ENCODE peak calls at places on chromosomes 6 and 20, in eight cellular contexts. One of them, this sample, is unnamed. For H3K4me1, the result is how much of the 10 kb centered on the place peaks cover.

GRCh38 chr6:36666726-36667591 is 11.6 kb upstream of the CDKN1A start:
- DNase-seq in CD8-positive, alpha-beta T cell: no peak
- DNase-seq in HepG2: peak
- DNase-seq in H9: peak
- DNase-seq in psoas muscle: peak
- DNase-seq in PC-9: peak
- DNase-seq in cardiac muscle cell: peak
- DNase-seq in heart left ventricle: peak
- DNase-seq in this sample: peak

GRCh38 chr6:13519839-13520238 is 32.4 kb upstream of the GFOD1 start:
- DNase-seq in PC-9: no peak
- DNase-seq in cardiac muscle cell: no peak
- DNase-seq in HepG2: no peak
- DNase-seq in CD8-positive, alpha-beta T cell: no peak
- DNase-seq in psoas muscle: no peak
- DNase-seq in H9: no peak
- DNase-seq in heart left ventricle: no peak
- DNase-seq in this sample: no peak

GRCh38 chr6:38804368-38804767 is 89.3 kb downstream of the DNAH8 start:
- DNase-seq in HepG2: no peak
- DNase-seq in psoas muscle: no peak
- DNase-seq in cardiac muscle cell: no peak
- DNase-seq in heart left ventricle: no peak
- DNase-seq in H9: no peak
- DNase-seq in PC-9: no peak
- DNase-seq in CD8-positive, alpha-beta T cell: no peak
- DNase-seq in this sample: no peak

GRCh38 chr6:39791850-39792500 is at the start of gene DAAM2:
- DNase-seq in CD8-positive, alpha-beta T cell: no peak
- DNase-seq in PC-9: no peak
- DNase-seq in psoas muscle: peak
- DNase-seq in cardiac muscle cell: peak
- DNase-seq in heart left ventricle: peak
- DNase-seq in HepG2: no peak
- DNase-seq in H9: peak
- DNase-seq in this sample: peak

GRCh38 chr6:20661721-20662120 is 127.5 kb downstream of the CDKAL1 start:
- DNase-seq in CD8-positive, alpha-beta T cell: no peak
- DNase-seq in HepG2: no peak
- DNase-seq in psoas muscle: no peak
- DNase-seq in cardiac muscle cell: no peak
- DNase-seq in H9: no peak
- DNase-seq in heart left ventricle: no peak
- DNase-seq in PC-9: no peak
- DNase-seq in this sample: no peak

GRCh38 chr20:54292186-54292585 is 84.3 kb downstream of the PFDN4 start:
- DNase-seq in heart left ventricle: no peak
- DNase-seq in cardiac muscle cell: no peak
- DNase-seq in CD8-positive, alpha-beta T cell: no peak
- DNase-seq in psoas muscle: no peak
- DNase-seq in PC-9: peak
- DNase-seq in HepG2: no peak
- DNase-seq in H9: no peak
- DNase-seq in this sample: no peak

GRCh38 chr6:45422541-45423110 is 44.9 kb upstream of the SUPT3H start:
- DNase-seq in cardiac muscle cell: peak
- DNase-seq in heart left ventricle: peak
- DNase-seq in HepG2: no peak
- DNase-seq in CD8-positive, alpha-beta T cell: peak
- DNase-seq in H9: peak
- DNase-seq in PC-9: no peak
- DNase-seq in psoas muscle: peak
- DNase-seq in this sample: peak

GRCh38 chr6:31629014-31629413 is 8.5 kb downstream of the PRRC2A start:
- DNase-seq in HepG2: no peak
- DNase-seq in psoas muscle: no peak
- DNase-seq in cardiac muscle cell: no peak
- DNase-seq in heart left ventricle: no peak
- DNase-seq in CD8-positive, alpha-beta T cell: no peak
- DNase-seq in PC-9: no peak
- DNase-seq in H9: no peak
- DNase-seq in this sample: no peak

GRCh38 chr20:37042986-37043972 is 52.5 kb downstream of the RBL1 start:
- DNase-seq in psoas muscle: no peak
- DNase-seq in H9: no peak
- DNase-seq in CD8-positive, alpha-beta T cell: peak
- DNase-seq in cardiac muscle cell: no peak
- DNase-seq in HepG2: no peak
- DNase-seq in PC-9: no peak
- DNase-seq in heart left ventricle: no peak
- DNase-seq in this sample: no peak

GRCh38 chr6:85136310-85136709 is 313.6 kb upstream of the NT5E start:
- DNase-seq in PC-9: no peak
- DNase-seq in cardiac muscle cell: no peak
- DNase-seq in H9: no peak
- DNase-seq in heart left ventricle: no peak
- DNase-seq in CD8-positive, alpha-beta T cell: no peak
- DNase-seq in HepG2: no peak
- DNase-seq in psoas muscle: no peak
- DNase-seq in this sample: no peak

GRCh38 chr6:161186173-161186769 is 87.6 kb downstream of the AGPAT4 start:
- DNase-seq in H9: no peak
- DNase-seq in PC-9: no peak
- DNase-seq in psoas muscle: no peak
- DNase-seq in CD8-positive, alpha-beta T cell: no peak
- DNase-seq in heart left ventricle: no peak
- DNase-seq in HepG2: no peak
- DNase-seq in cardiac muscle cell: no peak
- DNase-seq in this sample: no peak

GRCh38 chr6:163900570-163900969 is 486.1 kb downstream of the QKI start:
- DNase-seq in psoas muscle: no peak
- DNase-seq in PC-9: no peak
- DNase-seq in cardiac muscle cell: no peak
- DNase-seq in CD8-positive, alpha-beta T cell: no peak
- DNase-seq in HepG2: no peak
- DNase-seq in heart left ventricle: no peak
- DNase-seq in H9: no peak
- DNase-seq in this sample: no peak

GRCh38 chr20:59779656-59780380 is 153.6 kb downstream of the SYCP2 start:
- DNase-seq in cardiac muscle cell: no peak
- DNase-seq in CD8-positive, alpha-beta T cell: no peak
- DNase-seq in PC-9: no peak
- DNase-seq in HepG2: no peak
- DNase-seq in H9: peak
- DNase-seq in psoas muscle: no peak
- DNase-seq in heart left ventricle: no peak
- DNase-seq in this sample: no peak

GRCh38 chr6:90221403-90221802 is 75.2 kb downstream of the BACH2 start:
- DNase-seq in psoas muscle: no peak
- DNase-seq in H9: no peak
- DNase-seq in HepG2: no peak
- DNase-seq in PC-9: no peak
- DNase-seq in cardiac muscle cell: no peak
- DNase-seq in CD8-positive, alpha-beta T cell: no peak
- DNase-seq in heart left ventricle: no peak
- DNase-seq in this sample: no peak

GRCh38 chr6:83215131-83216047 is 22.2 kb downstream of the RWDD2A start:
- DNase-seq in psoas muscle: peak
- DNase-seq in HepG2: peak
- DNase-seq in heart left ventricle: peak
- DNase-seq in PC-9: no peak
- DNase-seq in cardiac muscle cell: peak
- DNase-seq in CD8-positive, alpha-beta T cell: peak
- DNase-seq in H9: peak
- DNase-seq in this sample: peak

GRCh38 chr6:166145751-166146150 is 21.9 kb downstream of the TBXT start:
- DNase-seq in cardiac muscle cell: no peak
- DNase-seq in heart left ventricle: no peak
- DNase-seq in CD8-positive, alpha-beta T cell: no peak
- DNase-seq in H9: no peak
- DNase-seq in PC-9: no peak
- DNase-seq in psoas muscle: no peak
- DNase-seq in HepG2: no peak
- DNase-seq in this sample: no peak

GRCh38 chr6:25257686-25258348 is 21.4 kb upstream of the CARMIL1 start:
- DNase-seq in cardiac muscle cell: no peak
- DNase-seq in HepG2: no peak
- DNase-seq in psoas muscle: no peak
- DNase-seq in H9: no peak
- DNase-seq in heart left ventricle: no peak
- DNase-seq in PC-9: no peak
- DNase-seq in CD8-positive, alpha-beta T cell: no peak
- DNase-seq in this sample: no peak

GRCh38 chr20:33002087-33002808 is 2.0 kb downstream of the SUN5 start:
- DNase-seq in PC-9: no peak
- DNase-seq in H9: no peak
- DNase-seq in CD8-positive, alpha-beta T cell: no peak
- DNase-seq in heart left ventricle: no peak
- DNase-seq in psoas muscle: no peak
- DNase-seq in cardiac muscle cell: no peak
- DNase-seq in HepG2: no peak
- DNase-seq in this sample: no peak
- TF ChIP-seq CTCF in PC-9: no peak
- TF ChIP-seq CTCF in H9: peak
- TF ChIP-seq CTCF in CD8-positive, alpha-beta T cell: no peak
- TF ChIP-seq CTCF in heart left ventricle: no peak
- TF ChIP-seq CTCF in psoas muscle: no peak
- TF ChIP-seq CTCF in cardiac muscle cell: no peak
- TF ChIP-seq CTCF in HepG2: no peak
- TF ChIP-seq CTCF in this sample: no peak

GRCh38 chr6:2900821-2901644 is 2.1 kb downstream of the SERPINB9 start:
- DNase-seq in CD8-positive, alpha-beta T cell: no peak
- DNase-seq in heart left ventricle: no peak
- DNase-seq in PC-9: no peak
- DNase-seq in psoas muscle: no peak
- DNase-seq in H9: peak
- DNase-seq in HepG2: no peak
- DNase-seq in cardiac muscle cell: no peak
- DNase-seq in this sample: peak

GRCh38 chr6:2896741-2897140 is 6.4 kb downstream of the SERPINB9 start:
- DNase-seq in heart left ventricle: no peak
- DNase-seq in cardiac muscle cell: no peak
- DNase-seq in CD8-positive, alpha-beta T cell: no peak
- DNase-seq in psoas muscle: no peak
- DNase-seq in H9: no peak
- DNase-seq in HepG2: no peak
- DNase-seq in PC-9: no peak
- DNase-seq in this sample: no peak

GRCh38 chr6:2899596-2899995 is 3.5 kb downstream of the SERPINB9 start:
- DNase-seq in HepG2: no peak
- DNase-seq in PC-9: no peak
- DNase-seq in cardiac muscle cell: no peak
- DNase-seq in psoas muscle: no peak
- DNase-seq in H9: no peak
- DNase-seq in heart left ventricle: no peak
- DNase-seq in CD8-positive, alpha-beta T cell: no peak
- DNase-seq in this sample: no peak

GRCh38 chr6:2900221-2900807 is 2.8 kb downstream of the SERPINB9 start:
- DNase-seq in heart left ventricle: no peak
- DNase-seq in PC-9: no peak
- DNase-seq in HepG2: no peak
- DNase-seq in cardiac muscle cell: no peak
- DNase-seq in CD8-positive, alpha-beta T cell: no peak
- DNase-seq in H9: peak
- DNase-seq in psoas muscle: no peak
- DNase-seq in this sample: no peak

GRCh38 chr6:2902470-2902762 is 693 bp downstream of the SERPINB9 start:
- DNase-seq in heart left ventricle: no peak
- DNase-seq in PC-9: no peak
- DNase-seq in H9: no peak
- DNase-seq in psoas muscle: no peak
- DNase-seq in HepG2: no peak
- DNase-seq in cardiac muscle cell: no peak
- DNase-seq in CD8-positive, alpha-beta T cell: no peak
- DNase-seq in this sample: no peak
- H3K27ac ChIP-seq in heart left ventricle: peak
- H3K27ac ChIP-seq in PC-9: no peak
- H3K27ac ChIP-seq in H9: no peak
- H3K27ac ChIP-seq in psoas muscle: peak
- H3K27ac ChIP-seq in HepG2: peak
- H3K27ac ChIP-seq in cardiac muscle cell: no peak
- H3K27ac ChIP-seq in CD8-positive, alpha-beta T cell: peak
- H3K27ac ChIP-seq in this sample: peak

GRCh38 chr20:4112490-4113420 is 97.4 kb upstream of the RNF24 start:
- DNase-seq in cardiac muscle cell: no peak
- DNase-seq in PC-9: peak
- DNase-seq in CD8-positive, alpha-beta T cell: no peak
- DNase-seq in H9: no peak
- DNase-seq in psoas muscle: peak
- DNase-seq in heart left ventricle: peak
- DNase-seq in HepG2: no peak
- DNase-seq in this sample: peak
- H3K4me1 ChIP-seq in cardiac muscle cell: under half
- H3K4me1 ChIP-seq in PC-9: under half
- H3K4me1 ChIP-seq in CD8-positive, alpha-beta T cell: under half
- H3K4me1 ChIP-seq in H9: under half
- H3K4me1 ChIP-seq in psoas muscle: under half
- H3K4me1 ChIP-seq in heart left ventricle: under half
- H3K4me1 ChIP-seq in HepG2: half or more
- H3K4me1 ChIP-seq in this sample: under half

GRCh38 chr6:88730602-88731001 is 232.8 kb downstream of the RNGTT start:
- DNase-seq in HepG2: no peak
- DNase-seq in CD8-positive, alpha-beta T cell: no peak
- DNase-seq in heart left ventricle: no peak
- DNase-seq in psoas muscle: no peak
- DNase-seq in PC-9: peak
- DNase-seq in cardiac muscle cell: no peak
- DNase-seq in H9: peak
- DNase-seq in this sample: no peak

GRCh38 chr6:88728756-88729155 is 234.7 kb downstream of the RNGTT start:
- DNase-seq in CD8-positive, alpha-beta T cell: no peak
- DNase-seq in PC-9: no peak
- DNase-seq in psoas muscle: no peak
- DNase-seq in HepG2: no peak
- DNase-seq in H9: peak
- DNase-seq in heart left ventricle: no peak
- DNase-seq in cardiac muscle cell: no peak
- DNase-seq in this sample: no peak

GRCh38 chr6:88722691-88723090 is 240.7 kb downstream of the RNGTT start:
- DNase-seq in psoas muscle: no peak
- DNase-seq in cardiac muscle cell: no peak
- DNase-seq in heart left ventricle: no peak
- DNase-seq in H9: no peak
- DNase-seq in PC-9: no peak
- DNase-seq in CD8-positive, alpha-beta T cell: no peak
- DNase-seq in HepG2: no peak
- DNase-seq in this sample: no peak

DNA sequence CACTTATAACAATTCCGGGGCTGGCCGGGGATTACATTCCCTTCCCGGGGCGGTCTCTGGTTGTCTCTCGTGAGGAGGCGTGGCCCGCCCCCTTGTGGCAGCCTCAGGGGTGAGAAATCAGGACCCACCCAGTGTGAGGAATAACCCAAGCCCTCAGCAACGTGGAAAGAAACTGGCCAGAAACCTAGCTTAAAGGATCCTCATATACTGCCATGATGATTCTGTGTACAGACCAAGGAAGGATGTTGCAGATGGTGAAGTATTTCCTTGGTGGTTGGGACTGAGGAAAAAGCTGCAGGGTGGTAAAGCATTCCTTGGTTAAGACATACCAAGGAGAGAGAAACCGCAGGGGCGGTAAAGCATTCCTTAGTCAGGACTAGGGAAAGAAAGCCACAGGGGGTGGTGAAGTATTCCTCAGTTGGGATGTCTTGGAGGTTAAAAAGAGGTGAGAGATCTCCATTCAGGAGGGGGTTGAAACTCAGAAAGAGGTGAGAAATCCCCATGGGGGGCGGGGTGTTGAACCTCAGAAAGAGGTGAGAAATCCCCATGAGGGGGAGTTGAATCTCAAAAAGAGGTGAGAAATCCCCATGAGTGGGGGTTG is 238.2 kb downstream of the RNGTT start:
- DNase-seq in heart left ventricle: peak
- DNase-seq in PC-9: no peak
- DNase-seq in HepG2: peak
- DNase-seq in psoas muscle: peak
- DNase-seq in CD8-positive, alpha-beta T cell: no peak
- DNase-seq in cardiac muscle cell: peak
- DNase-seq in H9: peak
- DNase-seq in this sample: peak
- TF ChIP-seq CTCF in heart left ventricle: peak
- TF ChIP-seq CTCF in PC-9: no peak
- TF ChIP-seq CTCF in HepG2: peak
- TF ChIP-seq CTCF in psoas muscle: no peak
- TF ChIP-seq CTCF in CD8-positive, alpha-beta T cell: no peak
- TF ChIP-seq CTCF in cardiac muscle cell: peak
- TF ChIP-seq CTCF in H9: peak
- TF ChIP-seq CTCF in this sample: peak